ENCODE peak calls at places on chromosomes 2 and 18, in eight cellular contexts. V, Z, T, K, A, S, R and N are unnamed samples.

GRCh38 chr2:218897394-218898108 is 16.9 kb downstream of the WNT10A start:
- DNase-seq in S (no peak), Z (no peak), R (no peak), V (no peak), A (no peak), K (no peak), T (no peak), N (peak)

GRCh38 chr18:79740741-79741700 is 56.7 kb upstream of the KCNG2 start:
- DNase-seq in A (no peak), V (no peak), R (no peak), T (no peak), S (no peak), K (no peak), Z (no peak), N (no peak)

GRCh38 chr2:110674620-110675555 is 3.0 kb downstream of the BUB1 start:
- DNase-seq in A (no peak), K (no peak), Z (peak), R (peak), S (peak), V (no peak), T (peak), N (peak)

GRCh38 chr2:24872344-24873115 is 47.5 kb downstream of the ADCY3 start:
- DNase-seq in S (no peak), V (no peak), K (peak), A (no peak), Z (no peak), R (no peak), T (no peak), N (no peak)

GRCh38 chr18:27843783-27844415 is 333.0 kb downstream of the CDH2 start:
- DNase-seq in V (no peak), Z (peak), T (no peak), K (no peak), R (no peak), A (no peak), S (no peak), N (no peak)

GRCh38 chr2:7813541-7814310 is 868.1 kb upstream of the ID2 start:
- DNase-seq in T (no peak), R (no peak), A (no peak), S (no peak), K (no peak), Z (peak), V (no peak), N (no peak)

GRCh38 chr2:68878753-68879152 is 7.6 kb upstream of the BMP10 start:
- DNase-seq in Z (peak), S (no peak), T (no peak), R (no peak), K (no peak), A (no peak), V (no peak), N (no peak)

GRCh38 chr2:168515502-168515901 is 59.4 kb downstream of the CERS6 start:
- DNase-seq in R (no peak), A (no peak), S (no peak), V (no peak), Z (peak), T (no peak), K (no peak), N (no peak)

GRCh38 chr2:236309669-236310029 is 45.4 kb upstream of the ASB18 start:
- DNase-seq in R (no peak), T (no peak), S (peak), A (no peak), Z (no peak), K (no peak), V (no peak), N (peak)

GRCh38 chr2:62527478-62528210 is 21.6 kb upstream of the TMEM17 start:
- DNase-seq in R (no peak), Z (no peak), A (no peak), K (no peak), S (no peak), V (no peak), T (no peak), N (no peak)

GRCh38 chr18:40939636-40940035 is 1015.4 kb upstream of the PIK3C3 start:
- DNase-seq in K (no peak), Z (no peak), V (no peak), S (no peak), A (no peak), R (no peak), T (no peak), N (no peak)

GRCh38 chr2:168848220-168848619 is 42.0 kb downstream of the SPC25 start:
- DNase-seq in K (no peak), T (no peak), V (no peak), R (no peak), S (no peak), Z (no peak), A (no peak), N (no peak)

GRCh38 chr2:150075831-150076230 is 411.6 kb downstream of the RND3 start:
- DNase-seq in A (no peak), R (no peak), Z (peak), V (no peak), K (no peak), S (no peak), T (no peak), N (no peak)

GRCh38 chr18:30271716-30272115 is 770.8 kb downstream of the DSC3 start:
- DNase-seq in Z (no peak), S (no peak), A (no peak), V (no peak), R (no peak), T (no peak), K (no peak), N (no peak)

GRCh38 chr2:237661799-237662328 is 34.5 kb downstream of the LRRFIP1 start:
- DNase-seq in K (no peak), A (no peak), T (no peak), R (no peak), S (no peak), Z (no peak), V (no peak), N (no peak)

GRCh38 chr18:22705328-22705727 is 227.8 kb upstream of the RBBP8 start:
- DNase-seq in T (no peak), K (no peak), A (no peak), R (no peak), Z (peak), S (peak), V (no peak), N (no peak)

GRCh38 chr2:238424313-238424700 is 2.4 kb upstream of the ASB1 start:
- DNase-seq in R (peak), Z (peak), S (no peak), V (no peak), T (no peak), K (no peak), A (no peak), N (no peak)

GRCh38 chr2:28430377-28430765 is 37.7 kb downstream of the FOSL2 start:
- DNase-seq in V (no peak), Z (no peak), K (no peak), S (no peak), R (no peak), T (no peak), A (no peak), N (no peak)

GRCh38 chr18:28178720-28179119 is 1.8 kb upstream of the CDH2 start:
- DNase-seq in K (no peak), Z (peak), T (no peak), S (no peak), A (no peak), R (no peak), V (no peak), N (no peak)

GRCh38 chr2:81087646-81088045 is 783.1 kb upstream of the LRRTM1 start:
- DNase-seq in T (no peak), S (no peak), Z (no peak), R (no peak), V (no peak), A (no peak), K (no peak), N (no peak)

GRCh38 chr2:80634590-80634989 is 330.0 kb upstream of the LRRTM1 start:
- DNase-seq in K (no peak), S (no peak), V (no peak), A (no peak), R (no peak), T (no peak), Z (no peak), N (no peak)

GRCh38 chr2:159744363-159744762 is 32.1 kb downstream of the MARCHF7 start:
- DNase-seq in K (no peak), A (no peak), S (no peak), R (no peak), V (no peak), Z (peak), T (no peak), N (no peak)

GRCh38 chr18:60377778-60378469 is 5.3 kb upstream of the MC4R start:
- DNase-seq in K (no peak), V (no peak), A (no peak), Z (no peak), S (no peak), T (no peak), R (no peak), N (no peak)

GRCh38 chr2:26255735-26256384 is 11.1 kb downstream of the HADHB start:
- DNase-seq in R (no peak), A (no peak), Z (no peak), K (no peak), T (no peak), V (no peak), S (no peak), N (no peak)
- TF ChIP-seq POLR2A in R (no peak), A (no peak), Z (no peak), K (no peak), T (no peak), V (no peak), S (no peak), N (no peak)

GRCh38 chr2:64145760-64146159 is 1.5 kb upstream of the PELI1 start:
- DNase-seq in A (no peak), S (no peak), Z (no peak), V (no peak), T (no peak), R (no peak), K (no peak), N (no peak)

GRCh38 chr2:64143154-64144056 is 815 bp downstream of the PELI1 start:
- DNase-seq in Z (peak), R (no peak), A (no peak), S (peak), V (no peak), K (no peak), T (no peak), N (peak)

GRCh38 chr2:64142817-64143153 is 1.4 kb downstream of the PELI1 start:
- DNase-seq in T (no peak), V (no peak), K (no peak), Z (peak), A (no peak), S (no peak), R (no peak), N (no peak)

GRCh38 chr2:64145119-64145518 is 899 bp upstream of the PELI1 start:
- DNase-seq in S (no peak), T (no peak), R (no peak), A (no peak), K (no peak), V (no peak), Z (no peak), N (no peak)

DNA sequence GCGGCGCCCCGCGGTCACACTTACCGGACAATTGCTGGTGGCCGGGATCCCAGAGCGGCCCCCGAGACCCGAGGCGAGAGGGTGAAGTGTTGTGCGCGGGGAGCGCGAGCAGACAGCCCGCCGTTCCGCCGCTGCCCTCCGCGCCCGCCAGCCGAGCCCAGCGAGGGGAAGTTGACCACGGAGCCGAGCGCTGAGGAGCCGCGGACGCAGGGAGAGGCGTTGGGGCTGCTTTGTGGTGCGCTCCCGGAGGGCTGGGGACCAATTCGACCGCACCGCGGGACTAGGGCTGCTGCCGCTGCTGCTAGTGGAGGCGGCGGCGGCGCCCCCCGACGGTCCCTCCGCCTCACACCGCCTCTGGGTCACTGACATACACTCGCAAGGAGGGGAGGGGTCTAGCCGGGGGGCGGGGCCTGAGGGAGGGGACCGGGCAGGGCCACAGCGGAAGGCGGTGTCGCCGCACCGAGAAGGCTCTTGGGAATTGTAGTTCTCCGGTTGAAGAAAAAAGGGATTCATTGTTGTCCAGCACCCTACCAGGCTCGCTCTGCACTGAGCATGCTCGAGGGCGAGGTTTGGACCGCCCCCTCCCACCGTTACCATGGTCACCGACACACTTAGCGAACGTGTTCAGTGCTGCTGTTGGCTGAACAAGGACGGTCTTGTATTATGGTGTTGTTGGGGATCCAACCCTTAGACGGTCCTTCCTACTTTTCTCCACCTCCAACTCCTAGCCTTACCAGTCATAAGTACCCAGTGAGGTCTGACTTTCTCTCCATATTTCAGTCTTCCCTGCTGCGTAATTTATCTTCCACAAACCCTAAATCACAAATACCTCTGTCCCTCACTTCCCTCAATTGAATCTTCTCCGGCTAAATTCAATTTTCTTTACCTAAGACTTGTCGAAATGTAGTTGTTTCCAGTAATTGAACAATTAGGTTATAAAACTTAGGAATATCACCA is at the start of gene PELI1:
- DNase-seq in R (peak), K (peak), S (peak), V (peak), T (peak), A (peak), Z (peak), N (peak)
- TF ChIP-seq POLR2A in R (no peak), K (peak), S (peak), V (no peak), T (peak), A (peak), Z (peak), N (peak)

GRCh38 chr2:73385486-73386341 is at the start of gene ALMS1:
- DNase-seq in Z (peak), R (peak), V (peak), S (peak), K (peak), A (peak), T (peak), N (peak)
- TF ChIP-seq POLR2A in Z (peak), R (no peak), V (peak), S (peak), K (no peak), A (peak), T (peak), N (peak)

GRCh38 chr2:63719052-63719451 is 122.6 kb upstream of the UGP2 start:
- DNase-seq in Z (no peak), K (no peak), T (no peak), R (no peak), V (no peak), S (no peak), A (no peak), N (no peak)

GRCh38 chr2:63723709-63724108 is 118.0 kb upstream of the UGP2 start:
- DNase-seq in K (no peak), V (no peak), A (no peak), R (no peak), S (no peak), Z (no peak), T (no peak), N (no peak)

GRCh38 chr2:63716146-63716545 is 125.5 kb upstream of the UGP2 start:
- DNase-seq in T (no peak), K (no peak), V (no peak), S (no peak), A (no peak), R (no peak), Z (no peak), N (no peak)

GRCh38 chr2:63721082-63721424 is 120.6 kb upstream of the UGP2 start:
- DNase-seq in Z (no peak), V (no peak), A (no peak), T (no peak), R (no peak), K (no peak), S (no peak), N (no peak)
- TF ChIP-seq POLR2A in Z (no peak), V (no peak), A (no peak), T (no peak), R (no peak), K (no peak), S (no peak), N (no peak)

GRCh38 chr2:85011747-85012146 is 40.8 kb downstream of the KCMF1 start:
- DNase-seq in Z (no peak), V (no peak), A (no peak), S (no peak), K (no peak), R (no peak), T (no peak), N (no peak)

GRCh38 chr2:85009019-85009618 is 38.2 kb downstream of the KCMF1 start:
- DNase-seq in Z (no peak), S (no peak), V (no peak), R (no peak), K (no peak), A (no peak), T (no peak), N (no peak)

GRCh38 chr2:85011098-85011497 is 40.1 kb downstream of the KCMF1 start:
- DNase-seq in A (no peak), Z (no peak), V (no peak), R (no peak), K (no peak), S (no peak), T (no peak), N (no peak)

GRCh38 chr2:85012855-85013254 is 41.9 kb downstream of the KCMF1 start:
- DNase-seq in A (no peak), V (no peak), S (no peak), R (no peak), Z (peak), K (no peak), T (no peak), N (no peak)

DNA sequence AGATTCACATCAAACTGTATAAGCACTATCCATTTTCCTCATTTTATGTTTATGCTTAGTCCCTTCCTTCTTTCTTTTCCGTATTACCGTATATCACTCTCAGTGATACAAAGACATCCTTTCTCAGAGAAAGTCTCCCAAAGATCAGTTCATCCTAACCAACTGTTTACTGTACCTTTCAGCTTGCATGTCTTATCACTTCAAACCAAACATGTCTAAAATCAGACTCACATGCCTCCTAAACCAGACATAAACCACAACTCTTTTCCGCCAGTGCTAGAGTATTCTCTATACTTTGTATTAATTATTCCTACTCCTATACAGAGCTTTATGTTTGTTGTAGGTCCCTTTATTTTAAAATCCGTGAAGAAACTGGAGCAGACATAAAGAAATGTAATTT is 41.5 kb downstream of the KCMF1 start:
- DNase-seq in T (no peak), V (no peak), K (no peak), R (no peak), Z (no peak), A (no peak), S (no peak), N (no peak)
- TF ChIP-seq POLR2A in T (no peak), V (no peak), K (no peak), R (no peak), Z (no peak), A (no peak), S (no peak), N (no peak)

GRCh38 chr2:131389657-131390056 is 25.7 kb upstream of the RAB6D start:
- DNase-seq in K (no peak), T (no peak), Z (no peak), A (no peak), R (no peak), V (no peak), S (no peak), N (no peak)

GRCh38 chr2:131394147-131394931 is 30.4 kb upstream of the RAB6D start:
- DNase-seq in S (no peak), R (no peak), K (no peak), A (no peak), T (no peak), Z (no peak), V (no peak), N (no peak)
- TF ChIP-seq POLR2A in S (no peak), R (no peak), K (no peak), A (no peak), T (no peak), Z (no peak), V (no peak), N (no peak)

GRCh38 chr2:99490088-99491065 is 560 bp upstream of the REV1 start:
- DNase-seq in R (peak), Z (peak), S (peak), V (peak), T (peak), K (peak), A (peak), N (peak)
- TF ChIP-seq POLR2A in R (no peak), Z (no peak), S (peak), V (no peak), T (peak), K (no peak), A (no peak), N (no peak)